ENCODE peak calls at places on chromosomes 4 and X, in nine cellular contexts. One of them, this sample, is unnamed. For H3K79me2, the result is how much of the 10 kb centered on the place peaks cover.

GRCh38 chr4:140672366-140672765 is 83.8 kb downstream of the TBC1D9 start:
- DNase-seq in GM23338: no peak
- DNase-seq in MM.1S: no peak
- DNase-seq in Karpas-422: no peak
- DNase-seq in OCI-LY7: no peak
- DNase-seq in neural progenitor cell: no peak
- DNase-seq in GM23248: no peak
- DNase-seq in fibroblast of lung: no peak
- DNase-seq in SK-N-SH: no peak
- DNase-seq in this sample: no peak

GRCh38 chrX:103254171-103254824 is 657 bp downstream of the TCEAL8 start:
- DNase-seq in GM23338: peak
- DNase-seq in MM.1S: peak
- DNase-seq in Karpas-422: peak
- DNase-seq in OCI-LY7: peak
- DNase-seq in neural progenitor cell: peak
- DNase-seq in GM23248: peak
- DNase-seq in fibroblast of lung: peak
- DNase-seq in SK-N-SH: peak
- DNase-seq in this sample: peak

GRCh38 chrX:154096140-154097002 is 1.1 kb downstream of the MECP2 start:
- DNase-seq in GM23338: no peak
- DNase-seq in MM.1S: peak
- DNase-seq in Karpas-422: no peak
- DNase-seq in OCI-LY7: no peak
- DNase-seq in neural progenitor cell: peak
- DNase-seq in GM23248: peak
- DNase-seq in fibroblast of lung: peak
- DNase-seq in SK-N-SH: no peak
- DNase-seq in this sample: no peak

GRCh38 chrX:9788908-9789307 is 2.7 kb downstream of the SHROOM2 start:
- DNase-seq in GM23338: peak
- DNase-seq in MM.1S: no peak
- DNase-seq in Karpas-422: no peak
- DNase-seq in OCI-LY7: no peak
- DNase-seq in neural progenitor cell: no peak
- DNase-seq in GM23248: peak
- DNase-seq in fibroblast of lung: no peak
- DNase-seq in SK-N-SH: no peak
- DNase-seq in this sample: no peak

GRCh38 chr4:101304916-101305315 is 42.4 kb downstream of the PPP3CA start:
- DNase-seq in GM23338: peak
- DNase-seq in MM.1S: no peak
- DNase-seq in Karpas-422: no peak
- DNase-seq in OCI-LY7: no peak
- DNase-seq in neural progenitor cell: peak
- DNase-seq in GM23248: peak
- DNase-seq in fibroblast of lung: peak
- DNase-seq in SK-N-SH: peak
- DNase-seq in this sample: no peak

GRCh38 chr4:113635739-113636437 is 125.7 kb downstream of the CAMK2D start:
- DNase-seq in GM23338: no peak
- DNase-seq in MM.1S: no peak
- DNase-seq in Karpas-422: no peak
- DNase-seq in OCI-LY7: no peak
- DNase-seq in neural progenitor cell: no peak
- DNase-seq in GM23248: no peak
- DNase-seq in fibroblast of lung: peak
- DNase-seq in SK-N-SH: no peak
- DNase-seq in this sample: no peak

GRCh38 chr4:67327245-67327860 is 217.9 kb downstream of the CENPC start:
- DNase-seq in GM23338: peak
- DNase-seq in MM.1S: peak
- DNase-seq in Karpas-422: peak
- DNase-seq in OCI-LY7: peak
- DNase-seq in neural progenitor cell: peak
- DNase-seq in GM23248: peak
- DNase-seq in fibroblast of lung: peak
- DNase-seq in SK-N-SH: peak
- DNase-seq in this sample: peak

GRCh38 chr4:48173055-48173991 is 39.3 kb upstream of the TXK start:
- DNase-seq in GM23338: peak
- DNase-seq in MM.1S: no peak
- DNase-seq in Karpas-422: no peak
- DNase-seq in OCI-LY7: no peak
- DNase-seq in neural progenitor cell: peak
- DNase-seq in GM23248: peak
- DNase-seq in fibroblast of lung: peak
- DNase-seq in SK-N-SH: no peak
- DNase-seq in this sample: no peak

GRCh38 chr4:71270901-71271300 is 67.9 kb upstream of the SLC4A4 start:
- DNase-seq in GM23338: peak
- DNase-seq in MM.1S: no peak
- DNase-seq in Karpas-422: peak
- DNase-seq in OCI-LY7: peak
- DNase-seq in neural progenitor cell: peak
- DNase-seq in GM23248: peak
- DNase-seq in fibroblast of lung: no peak
- DNase-seq in SK-N-SH: peak
- DNase-seq in this sample: peak

GRCh38 chrX:132169554-132169953 is 41.7 kb upstream of the FRMD7 start:
- DNase-seq in GM23338: no peak
- DNase-seq in MM.1S: no peak
- DNase-seq in Karpas-422: no peak
- DNase-seq in OCI-LY7: no peak
- DNase-seq in neural progenitor cell: no peak
- DNase-seq in GM23248: no peak
- DNase-seq in fibroblast of lung: no peak
- DNase-seq in SK-N-SH: no peak
- DNase-seq in this sample: no peak

GRCh38 chrX:74535211-74535621 is 79.2 kb downstream of the RLIM start:
- DNase-seq in GM23338: peak
- DNase-seq in MM.1S: peak
- DNase-seq in Karpas-422: no peak
- DNase-seq in OCI-LY7: peak
- DNase-seq in neural progenitor cell: peak
- DNase-seq in GM23248: peak
- DNase-seq in fibroblast of lung: peak
- DNase-seq in SK-N-SH: peak
- DNase-seq in this sample: no peak

GRCh38 chr4:7103599-7104365 is 35.9 kb upstream of the GRPEL1 start:
- DNase-seq in GM23338: no peak
- DNase-seq in MM.1S: no peak
- DNase-seq in Karpas-422: no peak
- DNase-seq in OCI-LY7: no peak
- DNase-seq in neural progenitor cell: peak
- DNase-seq in GM23248: no peak
- DNase-seq in fibroblast of lung: no peak
- DNase-seq in SK-N-SH: peak
- DNase-seq in this sample: no peak

GRCh38 chrX:66110112-66110511 is 53.9 kb upstream of the HEPH start:
- DNase-seq in GM23338: peak
- DNase-seq in MM.1S: peak
- DNase-seq in Karpas-422: peak
- DNase-seq in OCI-LY7: peak
- DNase-seq in neural progenitor cell: peak
- DNase-seq in GM23248: peak
- DNase-seq in fibroblast of lung: no peak
- DNase-seq in SK-N-SH: peak
- DNase-seq in this sample: peak

GRCh38 chr4:17814140-17814539 is 3.4 kb downstream of the NCAPG start:
- DNase-seq in GM23338: no peak
- DNase-seq in MM.1S: no peak
- DNase-seq in Karpas-422: no peak
- DNase-seq in OCI-LY7: no peak
- DNase-seq in neural progenitor cell: no peak
- DNase-seq in GM23248: peak
- DNase-seq in fibroblast of lung: peak
- DNase-seq in SK-N-SH: no peak
- DNase-seq in this sample: no peak

GRCh38 chr4:168551945-168552695 is 55.3 kb downstream of the PALLD start:
- DNase-seq in GM23338: peak
- DNase-seq in MM.1S: no peak
- DNase-seq in Karpas-422: no peak
- DNase-seq in OCI-LY7: no peak
- DNase-seq in neural progenitor cell: peak
- DNase-seq in GM23248: peak
- DNase-seq in fibroblast of lung: no peak
- DNase-seq in SK-N-SH: no peak
- DNase-seq in this sample: peak

GRCh38 chr4:173214661-173215060 is 46.0 kb downstream of the GALNT7 start:
- DNase-seq in GM23338: no peak
- DNase-seq in MM.1S: no peak
- DNase-seq in Karpas-422: no peak
- DNase-seq in OCI-LY7: no peak
- DNase-seq in neural progenitor cell: no peak
- DNase-seq in GM23248: no peak
- DNase-seq in fibroblast of lung: peak
- DNase-seq in SK-N-SH: no peak
- DNase-seq in this sample: no peak

GRCh38 chr4:98557497-98557896 is 100.9 kb downstream of the TSPAN5 start:
- DNase-seq in GM23338: no peak
- DNase-seq in MM.1S: no peak
- DNase-seq in Karpas-422: no peak
- DNase-seq in OCI-LY7: no peak
- DNase-seq in neural progenitor cell: no peak
- DNase-seq in GM23248: peak
- DNase-seq in fibroblast of lung: peak
- DNase-seq in SK-N-SH: no peak
- DNase-seq in this sample: no peak
- H3K4me2 ChIP-seq in GM23338: peak
- H3K4me2 ChIP-seq in MM.1S: no peak
- H3K4me2 ChIP-seq in Karpas-422: no peak
- H3K4me2 ChIP-seq in OCI-LY7: no peak
- H3K4me2 ChIP-seq in neural progenitor cell: no peak
- H3K4me2 ChIP-seq in GM23248: peak
- H3K4me2 ChIP-seq in fibroblast of lung: no peak
- H3K4me2 ChIP-seq in SK-N-SH: no peak
- H3K4me2 ChIP-seq in this sample: no peak

GRCh38 chr4:77783881-77784280 is 35.3 kb downstream of the CNOT6L start:
- DNase-seq in GM23338: no peak
- DNase-seq in MM.1S: no peak
- DNase-seq in Karpas-422: no peak
- DNase-seq in OCI-LY7: no peak
- DNase-seq in neural progenitor cell: no peak
- DNase-seq in GM23248: no peak
- DNase-seq in fibroblast of lung: no peak
- DNase-seq in SK-N-SH: no peak
- DNase-seq in this sample: no peak
- H3K79me2 ChIP-seq in GM23338: under half
- H3K79me2 ChIP-seq in MM.1S: half or more
- H3K79me2 ChIP-seq in Karpas-422: half or more
- H3K79me2 ChIP-seq in OCI-LY7: half or more
- H3K79me2 ChIP-seq in neural progenitor cell: under half
- H3K79me2 ChIP-seq in GM23248: half or more
- H3K79me2 ChIP-seq in fibroblast of lung: under half
- H3K79me2 ChIP-seq in SK-N-SH: under half
- H3K79me2 ChIP-seq in this sample: half or more

DNA sequence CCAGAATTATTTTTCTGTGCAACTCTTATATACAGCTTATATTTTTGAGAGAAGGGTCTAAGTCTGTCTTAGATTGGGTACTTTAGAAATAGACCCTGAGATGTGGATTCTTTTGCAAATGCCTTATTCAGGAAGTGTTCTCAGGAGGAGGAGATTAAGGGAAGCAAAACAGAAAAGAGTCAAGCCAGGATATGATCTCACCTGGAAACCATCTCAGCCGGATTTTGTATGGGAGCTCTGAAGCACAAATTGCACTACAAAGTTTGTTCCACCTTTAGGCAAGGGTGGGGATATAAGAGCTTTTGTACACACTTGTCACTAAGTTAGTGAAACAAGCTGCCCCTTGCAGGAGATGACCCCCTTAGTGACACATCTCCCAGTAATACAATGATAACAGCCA is 121.2 kb upstream of the GRPR start:
- DNase-seq in GM23338: peak
- DNase-seq in MM.1S: no peak
- DNase-seq in Karpas-422: no peak
- DNase-seq in OCI-LY7: no peak
- DNase-seq in neural progenitor cell: no peak
- DNase-seq in GM23248: peak
- DNase-seq in fibroblast of lung: peak
- DNase-seq in SK-N-SH: no peak
- DNase-seq in this sample: no peak
- H3K4me2 ChIP-seq in GM23338: no peak
- H3K4me2 ChIP-seq in MM.1S: no peak
- H3K4me2 ChIP-seq in Karpas-422: no peak
- H3K4me2 ChIP-seq in OCI-LY7: no peak
- H3K4me2 ChIP-seq in neural progenitor cell: no peak
- H3K4me2 ChIP-seq in GM23248: no peak
- H3K4me2 ChIP-seq in fibroblast of lung: no peak
- H3K4me2 ChIP-seq in SK-N-SH: no peak
- H3K4me2 ChIP-seq in this sample: no peak

GRCh38 chr4:169655401-169655800 is 35.0 kb downstream of the CLCN3 start:
- DNase-seq in GM23338: no peak
- DNase-seq in MM.1S: no peak
- DNase-seq in Karpas-422: no peak
- DNase-seq in OCI-LY7: no peak
- DNase-seq in neural progenitor cell: no peak
- DNase-seq in GM23248: no peak
- DNase-seq in fibroblast of lung: no peak
- DNase-seq in SK-N-SH: no peak
- DNase-seq in this sample: no peak
- H3K79me2 ChIP-seq in GM23338: under half
- H3K79me2 ChIP-seq in MM.1S: under half
- H3K79me2 ChIP-seq in Karpas-422: half or more
- H3K79me2 ChIP-seq in OCI-LY7: half or more
- H3K79me2 ChIP-seq in neural progenitor cell: half or more
- H3K79me2 ChIP-seq in GM23248: half or more
- H3K79me2 ChIP-seq in fibroblast of lung: under half
- H3K79me2 ChIP-seq in SK-N-SH: half or more
- H3K79me2 ChIP-seq in this sample: under half

GRCh38 chrX:13220916-13221315 is 98.9 kb downstream of the ATXN3L start:
- DNase-seq in GM23338: no peak
- DNase-seq in MM.1S: no peak
- DNase-seq in Karpas-422: no peak
- DNase-seq in OCI-LY7: no peak
- DNase-seq in neural progenitor cell: no peak
- DNase-seq in GM23248: peak
- DNase-seq in fibroblast of lung: peak
- DNase-seq in SK-N-SH: no peak
- DNase-seq in this sample: no peak
- H3K4me2 ChIP-seq in GM23338: peak
- H3K4me2 ChIP-seq in MM.1S: no peak
- H3K4me2 ChIP-seq in Karpas-422: no peak
- H3K4me2 ChIP-seq in OCI-LY7: peak
- H3K4me2 ChIP-seq in neural progenitor cell: no peak
- H3K4me2 ChIP-seq in GM23248: no peak
- H3K4me2 ChIP-seq in fibroblast of lung: no peak
- H3K4me2 ChIP-seq in SK-N-SH: peak
- H3K4me2 ChIP-seq in this sample: no peak

DNA sequence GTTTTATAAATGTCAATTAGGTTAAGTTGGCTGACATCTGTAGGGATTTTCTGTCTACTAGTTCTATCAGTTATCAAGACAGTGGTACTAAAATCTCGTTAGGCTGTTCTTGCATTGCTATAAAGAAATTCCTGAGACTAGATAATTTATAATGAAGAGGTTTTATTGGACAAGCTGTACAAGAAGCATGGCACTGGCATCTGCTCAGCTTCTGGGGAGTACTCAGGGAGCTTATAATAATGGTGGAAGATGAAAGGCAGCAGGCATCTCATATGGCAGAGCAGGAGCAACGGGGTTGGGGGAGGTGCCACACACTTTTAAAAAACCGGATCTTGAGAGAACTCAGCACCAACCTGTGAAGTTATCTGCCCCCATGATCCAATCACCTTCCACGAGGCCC is 28.2 kb downstream of the CHIC2 start:
- DNase-seq in GM23338: no peak
- DNase-seq in MM.1S: no peak
- DNase-seq in Karpas-422: no peak
- DNase-seq in OCI-LY7: no peak
- DNase-seq in neural progenitor cell: no peak
- DNase-seq in GM23248: no peak
- DNase-seq in fibroblast of lung: no peak
- DNase-seq in SK-N-SH: no peak
- DNase-seq in this sample: no peak
- H3K79me2 ChIP-seq in GM23338: under half
- H3K79me2 ChIP-seq in MM.1S: under half
- H3K79me2 ChIP-seq in Karpas-422: half or more
- H3K79me2 ChIP-seq in OCI-LY7: under half
- H3K79me2 ChIP-seq in neural progenitor cell: under half
- H3K79me2 ChIP-seq in GM23248: half or more
- H3K79me2 ChIP-seq in fibroblast of lung: under half
- H3K79me2 ChIP-seq in SK-N-SH: half or more
- H3K79me2 ChIP-seq in this sample: under half